ENCODE peak calls at places on chromosomes 3 and 15, in four cellular contexts. I is A549, K is heart left ventricle, B is sigmoid colon. D is an unnamed sample.

GRCh38 chr3:62923092-62923491 is 47.9 kb upstream of the CADPS start:
- DNase-seq in I (no peak), K (no peak), B (no peak), D (no peak)

GRCh38 chr15:96330450-96331140 is at the start of gene NR2F2:
- DNase-seq in I (peak), K (peak), B (peak), D (peak)

GRCh38 chr3:128226794-128227399 is 73.6 kb downstream of the EEFSEC start:
- DNase-seq in I (peak), K (no peak), B (no peak), D (no peak)

GRCh38 chr15:34795267-34796081 is at the start of gene ACTC1:
- DNase-seq in I (peak), K (peak), B (peak), D (no peak)

GRCh38 chr3:60339310-60339709 is 911.9 kb downstream of the FHIT start:
- DNase-seq in I (no peak), K (no peak), B (no peak), D (no peak)

GRCh38 chr3:86774082-86774691 is 216.8 kb downstream of the VGLL3 start:
- DNase-seq in I (peak), K (no peak), B (no peak), D (no peak)

GRCh38 chr3:116566478-116566960 is 121.2 kb upstream of the LSAMP start:
- DNase-seq in I (no peak), K (no peak), B (no peak), D (no peak)

GRCh38 chr15:49847436-49847835 is 226.6 kb downstream of the DTWD1 start:
- DNase-seq in I (no peak), K (no peak), B (no peak), D (no peak)

GRCh38 chr3:195823998-195824397 is 12.3 kb upstream of the MUC4 start:
- DNase-seq in I (no peak), K (no peak), B (no peak), D (no peak)

GRCh38 chr15:89893027-89893426 is 767 bp downstream of the AP3S2 start:
- DNase-seq in I (no peak), K (no peak), B (no peak), D (no peak)

GRCh38 chr3:158159714-158160113 is 49.8 kb downstream of the RSRC1 start:
- DNase-seq in I (no peak), K (no peak), B (no peak), D (no peak)

GRCh38 chr3:164620956-164621355 is 457.3 kb downstream of the SI start:
- DNase-seq in I (no peak), K (no peak), B (no peak), D (no peak)

GRCh38 chr3:125107861-125108567 is 52.2 kb upstream of the HEG1 start:
- DNase-seq in I (peak), K (no peak), B (no peak), D (no peak)

GRCh38 chr15:31300208-31300661 is 26.4 kb upstream of the KLF13 start:
- DNase-seq in I (no peak), K (no peak), B (peak), D (no peak)

GRCh38 chr3:33826688-33827087 is 28.3 kb downstream of the PDCD6IP start:
- DNase-seq in I (no peak), K (no peak), B (no peak), D (no peak)

GRCh38 chr15:61660579-61660978 is 399.7 kb downstream of the VPS13C start:
- DNase-seq in I (no peak), K (no peak), B (peak), D (no peak)

GRCh38 chr3:11386413-11387155 is 114.4 kb downstream of the ATG7 start:
- DNase-seq in I (no peak), K (no peak), B (peak), D (no peak)

GRCh38 chr15:60395276-60396011 is 2.3 kb downstream of the ANXA2 start:
- DNase-seq in I (no peak), K (no peak), B (no peak), D (no peak)
- H3K27ac ChIP-seq in I (peak), K (peak), B (peak), D (peak)

GRCh38 chr3:115113367-115113766 is 33.7 kb downstream of the ZBTB20 start:
- DNase-seq in I (no peak), K (no peak), B (peak), D (no peak)

GRCh38 chr3:115110830-115111229 is 36.3 kb downstream of the ZBTB20 start:
- DNase-seq in I (no peak), K (no peak), B (no peak), D (no peak)

GRCh38 chr3:115108614-115109013 is 38.5 kb downstream of the ZBTB20 start:
- DNase-seq in I (no peak), K (no peak), B (no peak), D (no peak)

DNA sequence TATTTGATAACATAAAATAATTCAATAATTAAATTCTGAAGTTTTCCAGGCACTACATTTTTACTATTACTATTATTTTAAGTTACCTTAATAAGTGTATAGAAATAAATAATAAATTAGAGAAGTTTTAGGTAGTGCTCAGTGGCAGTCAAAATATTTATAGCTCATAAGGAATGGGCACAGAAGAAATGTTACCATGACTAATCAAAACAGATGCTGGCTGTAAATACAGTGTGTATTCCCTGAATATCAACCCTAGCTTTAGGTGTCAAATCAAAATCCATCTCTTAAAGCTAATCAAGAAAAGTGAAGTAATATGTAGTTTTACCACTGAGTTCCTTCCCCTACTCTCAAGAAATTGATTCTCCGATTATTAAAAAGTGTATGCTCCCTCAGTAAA is 35.5 kb downstream of the ZBTB20 start:
- DNase-seq in I (no peak), K (no peak), B (no peak), D (no peak)
- TF ChIP-seq POLR2A in I (no peak), K (no peak), B (no peak), D (no peak)

GRCh38 chr15:93974804-93975481 is 256.4 kb upstream of the MCTP2 start:
- DNase-seq in I (peak), K (no peak), B (no peak), D (no peak)
- TF ChIP-seq CTCF in I (no peak), K (no peak), B (peak), D (peak)

GRCh38 chr15:66803182-66803729 is 101.2 kb downstream of the SMAD6 start:
- DNase-seq in I (peak), K (peak), B (peak), D (no peak)
- H3K27ac ChIP-seq in I (peak), K (peak), B (peak), D (peak)